ENCODE peak calls at places on chromosome 14, in seven cellular contexts. A is HCT116; X is epithelial cell of prostate; O is cardiac muscle cell; U is upper lobe of right lung; W is CD8-positive, alpha-beta memory T cell; G is heart right ventricle. T is an unnamed sample.
A peak's percentile ranks its signal among the peaks of the same experiment; 100 is the strongest.

GRCh38 chr14:31059152-31059924 is 33.2 kb upstream of the STRN3 start:
- DNase-seq in U (no peak), W (no peak), A (no peak), O (peak; percentile 97), X (peak; percentile 41), G (peak; percentile 32), T (no peak)

GRCh38 chr14:92385561-92385960 is 62.6 kb downstream of the SLC24A4 start:
- DNase-seq in U (no peak), O (no peak), A (no peak), W (no peak), X (no peak), G (no peak), T (no peak)

GRCh38 chr14:58813745-58814144 is 176.0 kb downstream of the DACT1 start:
- DNase-seq in U (no peak), O (no peak), G (no peak), W (no peak), A (no peak), X (no peak), T (no peak)

GRCh38 chr14:68547305-68548193 is 245.3 kb downstream of the ZFP36L1 start:
- DNase-seq in O (peak; percentile 92), W (no peak), X (peak; percentile 92), A (peak; percentile 85), U (no peak), G (peak; percentile 62), T (no peak)

GRCh38 chr14:53384536-53384935 is 231.4 kb upstream of the DDHD1 start:
- DNase-seq in W (no peak), A (no peak), G (no peak), O (no peak), U (no peak), X (no peak), T (no peak)

GRCh38 chr14:61258985-61259384 is 22.2 kb downstream of the TMEM30B start:
- DNase-seq in G (no peak), U (no peak), O (no peak), A (no peak), X (no peak), W (no peak), T (no peak)

GRCh38 chr14:72851660-72852059 is 42.2 kb downstream of the DPF3 start:
- DNase-seq in O (no peak), A (no peak), G (no peak), X (no peak), U (no peak), W (no peak), T (no peak)

GRCh38 chr14:53412819-53413664 is 259.9 kb upstream of the DDHD1 start:
- DNase-seq in A (no peak), G (no peak), W (no peak), O (peak; percentile 27), X (peak; percentile 43), U (no peak), T (no peak)

GRCh38 chr14:68140111-68140741 is 320.6 kb downstream of the RAD51B start:
- DNase-seq in G (peak; percentile 72), W (no peak), O (peak; percentile 93), X (peak; percentile 97), U (no peak), A (peak; percentile 95), T (no peak)

DNA sequence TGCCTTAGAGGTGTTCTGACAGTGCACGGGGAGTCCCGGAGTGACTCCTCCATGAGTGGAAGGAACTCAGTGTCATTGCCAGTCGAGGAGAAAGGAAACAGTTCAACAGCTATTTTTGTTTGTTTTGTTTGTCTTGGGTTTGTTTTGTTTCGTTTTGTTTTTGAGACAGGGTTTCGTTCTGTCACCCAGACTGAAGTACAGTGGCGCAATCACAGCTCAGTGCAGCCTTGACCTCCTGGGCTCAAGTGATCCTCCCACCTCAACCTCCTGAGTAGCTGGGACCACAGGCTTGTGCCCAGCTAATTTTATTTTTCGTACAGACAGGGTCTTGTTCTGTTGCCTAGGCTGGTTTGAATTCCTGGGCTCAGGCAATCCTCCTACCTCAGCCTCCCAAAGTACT is 13.7 kb downstream of the CKB start:
- DNase-seq in W (no peak), G (no peak), U (no peak), O (no peak), X (no peak), A (no peak), T (no peak)
- H3K27ac ChIP-seq in W (no peak overlapping the region), G (no peak overlapping the region), U (no peak overlapping the region), O (no peak overlapping the region), X (no peak overlapping the region), A (no peak overlapping the region), T (no peak overlapping the region)

DNA sequence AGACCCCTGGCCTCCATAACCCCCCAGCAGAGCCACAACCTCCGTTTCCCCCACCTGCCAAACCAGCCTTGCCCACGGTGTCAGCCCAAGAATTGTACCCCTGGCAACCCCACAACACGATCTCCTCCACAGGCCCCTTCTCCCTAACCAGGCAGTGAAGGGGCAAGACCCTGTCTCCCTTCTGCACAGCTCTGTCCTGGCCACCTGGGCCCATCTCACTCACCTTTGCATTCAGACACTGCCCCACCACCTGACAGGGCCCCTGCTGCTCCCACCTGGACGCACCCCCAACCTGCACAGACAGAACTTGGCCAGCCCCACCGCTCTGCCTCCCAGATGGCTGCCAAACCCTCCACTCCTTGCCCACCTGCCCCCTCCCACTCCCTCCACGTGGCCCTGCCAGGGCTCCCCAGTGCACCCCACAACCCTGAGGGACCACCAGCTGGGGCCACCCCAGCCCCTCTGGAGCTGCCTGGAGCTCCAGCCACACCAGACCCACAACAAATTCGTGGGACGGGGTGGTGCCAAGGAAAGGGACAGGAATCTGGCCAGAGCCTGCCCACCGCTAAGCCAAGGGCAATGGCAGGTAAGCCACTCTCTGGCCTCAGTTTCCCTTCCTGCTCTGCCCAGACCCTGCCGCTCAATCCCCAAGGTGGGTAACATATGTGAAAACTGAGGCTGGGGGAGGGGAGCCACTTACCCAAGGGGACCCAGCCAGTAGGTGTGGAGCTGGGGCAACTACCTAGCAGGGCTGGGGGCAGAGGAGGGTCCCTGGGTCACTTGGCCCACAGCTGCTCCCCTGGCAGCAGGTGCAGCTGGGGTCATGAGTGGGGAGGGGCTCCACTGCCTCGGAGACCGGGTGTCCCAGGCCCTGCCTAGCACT is 11.7 kb downstream of the AHNAK2 start:
- DNase-seq in X (no peak), W (no peak), O (no peak), G (no peak), A (no peak), U (no peak), T (no peak)
- H3K27ac ChIP-seq in X (peak overlapping the region; percentile 100), W (no peak overlapping the region), O (no peak overlapping the region), G (peak overlapping the region; percentile 22), A (no peak overlapping the region), U (peak overlapping the region; percentile 42), T (no peak overlapping the region)

GRCh38 chr14:90514566-90514965 is 117.7 kb downstream of the CALM1 start:
- DNase-seq in W (no peak), X (no peak), A (no peak), G (no peak), U (no peak), O (no peak), T (no peak)
- H3K27ac ChIP-seq in W (no peak overlapping the region), X (peak overlapping the region; percentile 33), A (no peak overlapping the region), G (no peak overlapping the region), U (no peak overlapping the region), O (no peak overlapping the region), T (no peak overlapping the region)

DNA sequence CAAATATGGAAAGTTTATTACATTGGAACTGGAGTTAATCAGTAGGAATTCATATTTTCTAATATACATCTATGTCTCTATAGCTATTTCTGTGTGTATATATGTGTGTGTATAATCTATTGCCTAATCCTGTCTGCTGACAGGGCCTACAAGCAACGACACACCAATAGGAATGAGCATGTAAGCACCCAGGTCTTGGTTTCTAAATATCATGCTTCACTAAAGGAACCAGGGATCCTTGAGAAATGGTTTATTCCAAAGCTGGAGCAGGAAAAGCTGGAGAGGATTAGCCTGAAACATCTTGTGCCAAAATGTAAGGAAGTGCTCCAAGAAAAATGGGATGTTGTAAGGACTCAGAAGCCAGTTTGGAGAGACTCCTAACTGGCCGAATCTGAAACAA is 29.3 kb upstream of the LGALS3 start:
- DNase-seq in G (no peak), W (no peak), X (no peak), O (peak; percentile 73), A (no peak), U (no peak), T (no peak)
- H3K27ac ChIP-seq in G (no peak overlapping the region), W (no peak overlapping the region), X (peak overlapping the region; percentile 83), O (no peak overlapping the region), A (no peak overlapping the region), U (peak overlapping the region; percentile 70), T (no peak overlapping the region)